ENCODE peak calls at places on chromosome 10, in seven cellular contexts. C, G, E, P, Z, J and K are unnamed samples. For H3K4me1, the result is how much of the 10 kb centered on the place peaks cover.

GRCh38 chr10:32151876-32152275 is 95.7 kb upstream of the KIF5B start:
- DNase-seq in C (no peak), G (no peak), E (no peak), P (no peak), Z (no peak), J (no peak), K (no peak)

GRCh38 chr10:23702977-23703414 is 264.1 kb downstream of the OTUD1 start:
- DNase-seq in C (peak), G (peak), E (peak), P (no peak), Z (peak), J (peak), K (peak)

GRCh38 chr10:97572214-97572989 is at the start of gene ANKRD2:
- DNase-seq in C (peak), G (peak), E (peak), P (peak), Z (peak), J (peak), K (peak)

GRCh38 chr10:121527690-121528089 is 70.6 kb downstream of the FGFR2 start:
- DNase-seq in C (no peak), G (no peak), E (no peak), P (peak), Z (peak), J (no peak), K (peak)

GRCh38 chr10:93437946-93438795 is 44.0 kb downstream of the MYOF start:
- DNase-seq in C (no peak), G (no peak), E (peak), P (peak), Z (peak), J (no peak), K (no peak)

GRCh38 chr10:95814011-95814727 is 58.2 kb downstream of the ENTPD1 start:
- DNase-seq in C (no peak), G (no peak), E (no peak), P (no peak), Z (peak), J (no peak), K (no peak)

GRCh38 chr10:86759073-86759672 is 2.8 kb downstream of the BMPR1A start:
- DNase-seq in C (no peak), G (no peak), E (no peak), P (no peak), Z (peak), J (no peak), K (no peak)

GRCh38 chr10:13458107-13458761 is 70.6 kb downstream of the BEND7 start:
- DNase-seq in C (no peak), G (no peak), E (no peak), P (no peak), Z (no peak), J (no peak), K (no peak)

GRCh38 chr10:124717911-124718734 is 26.1 kb downstream of the FAM53B start:
- DNase-seq in C (no peak), G (no peak), E (no peak), P (peak), Z (no peak), J (no peak), K (no peak)

GRCh38 chr10:12466701-12467100 is 117.4 kb downstream of the CAMK1D start:
- DNase-seq in C (no peak), G (no peak), E (no peak), P (no peak), Z (no peak), J (no peak), K (no peak)

GRCh38 chr10:14502451-14502850 is 171.7 kb upstream of the FRMD4A start:
- DNase-seq in C (no peak), G (no peak), E (no peak), P (no peak), Z (no peak), J (no peak), K (no peak)

GRCh38 chr10:71213761-71214440 is 1.5 kb downstream of the UNC5B start:
- DNase-seq in C (no peak), G (no peak), E (peak), P (no peak), Z (peak), J (no peak), K (peak)

GRCh38 chr10:14740684-14741247 is 33.9 kb downstream of the FAM107B start:
- DNase-seq in C (peak), G (no peak), E (no peak), P (no peak), Z (no peak), J (no peak), K (no peak)

GRCh38 chr10:133209117-133209516 is 20.9 kb upstream of the UTF1 start:
- DNase-seq in C (no peak), G (no peak), E (no peak), P (no peak), Z (no peak), J (no peak), K (no peak)

GRCh38 chr10:30509508-30509907 is 75.5 kb downstream of the MAP3K8 start:
- DNase-seq in C (no peak), G (no peak), E (no peak), P (no peak), Z (peak), J (no peak), K (no peak)

GRCh38 chr10:24344279-24344678 is 135.3 kb downstream of the KIAA1217 start:
- DNase-seq in C (no peak), G (peak), E (no peak), P (no peak), Z (peak), J (no peak), K (no peak)

GRCh38 chr10:125028291-125028867 is 86.5 kb downstream of the ZRANB1 start:
- DNase-seq in C (no peak), G (no peak), E (no peak), P (no peak), Z (no peak), J (no peak), K (no peak)

GRCh38 chr10:132526676-132527075 is 10.9 kb upstream of the INPP5A start:
- DNase-seq in C (no peak), G (no peak), E (peak), P (no peak), Z (peak), J (no peak), K (no peak)

GRCh38 chr10:114930320-114930719 is 7.7 kb upstream of the TRUB1 start:
- DNase-seq in C (no peak), G (no peak), E (no peak), P (no peak), Z (no peak), J (no peak), K (no peak)

GRCh38 chr10:80530251-80530650 is 7.5 kb upstream of the SH2D4B start:
- DNase-seq in C (peak), G (no peak), E (peak), P (no peak), Z (peak), J (no peak), K (peak)

GRCh38 chr10:87925570-87925969 is 62.1 kb downstream of the PTEN start:
- DNase-seq in C (no peak), G (no peak), E (no peak), P (no peak), Z (peak), J (no peak), K (no peak)

GRCh38 chr10:34290412-34291082 is 524.5 kb downstream of the PARD3 start:
- DNase-seq in C (no peak), G (no peak), E (peak), P (no peak), Z (peak), J (no peak), K (no peak)

GRCh38 chr10:62027841-62028501 is 126.5 kb downstream of the ARID5B start:
- DNase-seq in C (no peak), G (no peak), E (no peak), P (no peak), Z (peak), J (no peak), K (no peak)

GRCh38 chr10:42637142-42637541 is 1.2 kb downstream of the ZNF33B start:
- DNase-seq in C (no peak), G (no peak), E (no peak), P (no peak), Z (no peak), J (no peak), K (no peak)

GRCh38 chr10:83373659-83374058 is 765.6 kb upstream of the GHITM start:
- DNase-seq in C (peak), G (no peak), E (peak), P (no peak), Z (peak), J (no peak), K (peak)

DNA sequence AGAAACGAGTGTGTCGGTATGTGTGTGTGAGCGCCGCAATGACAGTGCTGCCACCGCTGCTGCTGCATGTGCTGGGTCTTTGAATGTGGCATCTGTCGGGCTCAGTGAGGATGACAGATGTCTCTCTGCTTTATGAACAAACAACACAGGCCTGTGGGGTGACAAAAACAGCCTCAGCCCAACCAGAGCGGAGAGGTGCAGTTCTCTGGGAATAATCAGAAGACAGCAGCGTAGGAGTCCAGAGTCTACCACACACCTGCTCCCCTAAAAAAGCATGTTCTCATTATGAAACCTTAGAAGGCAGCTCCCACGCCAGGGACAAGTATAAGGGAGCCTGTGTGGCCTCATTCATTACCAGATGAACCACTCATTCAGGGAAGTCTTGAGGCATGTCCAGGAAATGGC is 278.3 kb downstream of the KCNMA1 start:
- DNase-seq in C (no peak), G (no peak), E (no peak), P (no peak), Z (no peak), J (no peak), K (no peak)
- H3K4me1 ChIP-seq in C (under half), G (under half), E (under half), P (under half), Z (under half), J (under half), K (under half)

GRCh38 chr10:103854265-103854686 is 1.1 kb downstream of the SH3PXD2A start:
- DNase-seq in C (no peak), G (no peak), E (no peak), P (peak), Z (no peak), J (no peak), K (peak)

GRCh38 chr10:103852189-103852711 is 3.1 kb downstream of the SH3PXD2A start:
- DNase-seq in C (no peak), G (no peak), E (no peak), P (peak), Z (peak), J (no peak), K (no peak)

GRCh38 chr10:103854687-103855423 is 521 bp downstream of the SH3PXD2A start:
- DNase-seq in C (no peak), G (no peak), E (no peak), P (peak), Z (peak), J (no peak), K (peak)

GRCh38 chr10:103852856-103853255 is 2.5 kb downstream of the SH3PXD2A start:
- DNase-seq in C (no peak), G (no peak), E (no peak), P (no peak), Z (peak), J (no peak), K (no peak)

GRCh38 chr10:103853428-103854264 is 1.7 kb downstream of the SH3PXD2A start:
- DNase-seq in C (no peak), G (no peak), E (no peak), P (no peak), Z (no peak), J (no peak), K (no peak)
- H3K27ac ChIP-seq in C (no peak), G (peak), E (peak), P (peak), Z (peak), J (peak), K (no peak)

DNA sequence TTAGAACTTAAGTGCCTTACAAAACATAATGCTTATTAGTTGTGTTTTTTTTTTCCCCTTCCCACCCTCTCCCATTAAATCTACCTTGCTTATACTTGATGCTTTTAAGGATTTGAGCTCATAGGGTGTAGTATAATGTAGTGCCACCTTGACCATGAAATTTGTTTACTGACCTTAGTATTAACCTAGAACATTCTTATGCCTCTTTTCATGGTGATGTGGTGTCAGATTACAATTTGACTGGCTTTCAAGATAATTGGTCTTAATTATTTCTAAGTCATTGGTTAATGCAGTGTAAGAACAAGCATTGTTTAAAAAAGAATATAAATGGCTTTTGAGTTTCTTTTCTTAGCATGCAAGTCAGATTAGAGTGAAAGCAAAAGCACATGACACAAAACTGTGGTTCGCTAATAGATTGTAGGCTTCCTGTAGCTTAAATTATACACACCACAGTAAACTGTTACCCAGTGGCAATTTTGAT is 61.8 kb downstream of the ADD3 start:
- DNase-seq in C (peak), G (no peak), E (no peak), P (no peak), Z (no peak), J (no peak), K (no peak)
- H3K4me1 ChIP-seq in C (half or more), G (under half), E (under half), P (under half), Z (half or more), J (under half), K (under half)

GRCh38 chr10:6020806-6021205 is 41.4 kb downstream of the IL2RA start:
- DNase-seq in C (no peak), G (no peak), E (no peak), P (no peak), Z (no peak), J (no peak), K (no peak)

GRCh38 chr10:6019796-6020195 is 42.4 kb downstream of the IL2RA start:
- DNase-seq in C (peak), G (no peak), E (no peak), P (no peak), Z (no peak), J (no peak), K (no peak)

GRCh38 chr10:6017781-6018354 is 40.5 kb upstream of the IL15RA start:
- DNase-seq in C (no peak), G (no peak), E (no peak), P (no peak), Z (no peak), J (no peak), K (no peak)

GRCh38 chr10:6019010-6019782 is 41.9 kb upstream of the IL15RA start:
- DNase-seq in C (peak), G (no peak), E (no peak), P (no peak), Z (no peak), J (no peak), K (no peak)

GRCh38 chr10:6018422-6018821 is 41.1 kb upstream of the IL15RA start:
- DNase-seq in C (no peak), G (no peak), E (no peak), P (peak), Z (peak), J (no peak), K (no peak)
- H3K27ac ChIP-seq in C (no peak), G (no peak), E (peak), P (no peak), Z (no peak), J (peak), K (no peak)

GRCh38 chr10:79267449-79267848 is 79.8 kb upstream of the PPIF start:
- DNase-seq in C (no peak), G (no peak), E (no peak), P (no peak), Z (no peak), J (no peak), K (no peak)
- H3K4me1 ChIP-seq in C (under half), G (under half), E (under half), P (under half), Z (under half), J (half or more), K (under half)

GRCh38 chr10:3091346-3091787 is 24.0 kb downstream of the PFKP start:
- DNase-seq in C (no peak), G (no peak), E (no peak), P (no peak), Z (peak), J (peak), K (no peak)
- H3K27ac ChIP-seq in C (no peak), G (no peak), E (peak), P (no peak), Z (peak), J (peak), K (no peak)

GRCh38 chr10:110267246-110267645 is 37.5 kb downstream of the SMNDC1 start:
- DNase-seq in C (no peak), G (no peak), E (no peak), P (no peak), Z (no peak), J (no peak), K (no peak)
- H3K4me1 ChIP-seq in C (under half), G (under half), E (under half), P (under half), Z (half or more), J (under half), K (under half)